ENCODE peak calls at places on chromosomes 12 and 14, in eight cellular contexts. B, Z, Q, U, X, S, K and O are unnamed samples.

GRCh38 chr14:50844397-50844796 is 13.4 kb upstream of the NIN start:
- DNase-seq in U (no peak), B (no peak), S (no peak), X (no peak), Q (peak), K (no peak), Z (no peak), O (no peak)

GRCh38 chr12:114789821-114790220 is 105.8 kb upstream of the TBX3 start:
- DNase-seq in X (no peak), S (no peak), Z (no peak), B (no peak), Q (no peak), K (no peak), U (no peak), O (no peak)

GRCh38 chr12:116528067-116528466 is 31.1 kb upstream of the MAP1LC3B2 start:
- DNase-seq in U (no peak), K (no peak), X (no peak), Z (no peak), B (no peak), S (no peak), Q (peak), O (peak)

GRCh38 chr14:23057757-23058653 is 685 bp upstream of the CDH24 start:
- DNase-seq in S (peak), U (peak), Q (peak), Z (no peak), B (peak), K (peak), X (peak), O (peak)

GRCh38 chr12:120252071-120252906 is 13.2 kb downstream of the PXN start:
- DNase-seq in B (no peak), Z (no peak), X (peak), U (no peak), S (no peak), K (no peak), Q (no peak), O (no peak)

GRCh38 chr14:37253905-37254304 is 56.2 kb downstream of the MIPOL1 start:
- DNase-seq in Q (peak), X (no peak), K (no peak), B (no peak), S (no peak), Z (peak), U (no peak), O (peak)

GRCh38 chr14:92759679-92760523 is 11.5 kb upstream of the LGMN start:
- DNase-seq in Q (no peak), K (no peak), U (no peak), B (no peak), S (no peak), Z (no peak), X (no peak), O (no peak)

GRCh38 chr12:32901553-32901952 is 5.0 kb upstream of the PKP2 start:
- DNase-seq in B (no peak), X (no peak), U (no peak), K (no peak), S (no peak), Q (peak), Z (no peak), O (no peak)

GRCh38 chr14:46580941-46581671 is 70.5 kb downstream of the RPL10L start:
- DNase-seq in U (no peak), K (peak), Z (no peak), B (no peak), S (no peak), X (no peak), Q (peak), O (no peak)

GRCh38 chr12:49548822-49549648 is 10.2 kb downstream of the KCNH3 start:
- DNase-seq in U (no peak), X (no peak), Q (peak), Z (no peak), S (no peak), K (no peak), B (no peak), O (no peak)

GRCh38 chr14:90399541-90400444 is 3.0 kb downstream of the CALM1 start:
- DNase-seq in Z (no peak), Q (peak), K (peak), S (peak), U (peak), X (peak), B (peak), O (peak)
- H3K4me3 ChIP-seq in Z (peak), Q (peak), K (peak), S (peak), U (peak), X (no peak), B (peak), O (peak)

GRCh38 chr14:53401646-53402045 is 248.5 kb upstream of the DDHD1 start:
- DNase-seq in X (no peak), K (no peak), B (no peak), U (no peak), Z (no peak), Q (no peak), S (no peak), O (no peak)

GRCh38 chr14:53399057-53399456 is 245.9 kb upstream of the DDHD1 start:
- DNase-seq in K (no peak), Z (no peak), S (no peak), B (no peak), U (no peak), X (no peak), Q (peak), O (peak)
- TF ChIP-seq CTCF in K (no peak), Z (peak), S (no peak), B (no peak), U (no peak), X (no peak), Q (no peak), O (peak)

DNA sequence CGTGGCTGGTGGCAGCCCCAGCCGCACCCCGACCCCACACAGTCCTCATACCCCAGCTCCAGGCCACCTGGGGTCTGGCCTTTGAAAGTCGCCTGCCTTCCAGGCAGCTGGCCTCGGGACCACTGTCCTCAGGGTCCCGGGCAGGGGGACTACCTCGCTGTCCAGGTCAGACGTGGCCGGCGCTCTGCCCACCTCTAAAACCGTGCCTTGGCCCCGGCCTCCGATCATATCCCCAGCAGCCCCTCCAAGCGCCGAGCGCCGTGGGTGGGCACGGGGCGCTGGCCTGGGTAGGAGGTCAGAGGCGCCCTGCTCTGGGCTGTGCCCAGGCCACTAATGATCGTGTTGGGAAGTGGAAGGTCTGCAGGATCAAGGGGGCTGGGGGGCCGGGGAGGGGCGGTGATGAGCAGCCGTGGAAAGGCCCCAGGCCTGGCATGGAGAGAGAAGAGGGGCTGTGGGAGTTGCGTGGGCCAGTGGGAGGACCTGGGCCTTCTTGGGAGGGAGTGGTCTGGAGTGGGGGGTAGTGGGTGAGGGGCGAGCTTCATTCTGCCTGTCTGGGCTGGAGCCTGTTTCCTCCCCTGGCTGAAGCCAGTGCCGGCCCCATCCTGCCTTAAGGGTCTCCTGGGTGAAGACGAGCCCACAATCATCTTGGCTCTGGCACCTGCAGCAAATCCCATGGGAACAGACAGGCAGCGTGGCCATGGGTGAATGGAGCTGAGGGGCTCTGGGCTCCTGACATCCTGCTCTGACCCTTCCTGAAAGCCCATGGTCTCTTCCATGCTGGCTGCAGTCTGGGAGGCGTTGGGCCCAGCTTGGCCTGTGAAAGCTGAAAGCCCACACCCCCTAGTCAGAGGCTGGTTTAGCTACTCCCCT is 4.9 kb downstream of the TMEM121 start:
- DNase-seq in Q (no peak), Z (no peak), X (no peak), K (no peak), U (no peak), S (no peak), B (no peak), O (no peak)
- H3K4me3 ChIP-seq in Q (no peak), Z (no peak), X (no peak), K (no peak), U (no peak), S (no peak), B (no peak), O (no peak)

GRCh38 chr14:76996563-76997146 is 31.9 kb downstream of the IRF2BPL start:
- DNase-seq in U (no peak), K (no peak), Q (no peak), S (no peak), X (no peak), B (no peak), Z (no peak), O (no peak)

GRCh38 chr14:76995279-76996035 is 33.1 kb downstream of the IRF2BPL start:
- DNase-seq in K (no peak), S (no peak), Q (no peak), B (no peak), X (no peak), U (no peak), Z (no peak), O (no peak)

GRCh38 chr14:77000340-77001235 is 27.9 kb downstream of the IRF2BPL start:
- DNase-seq in B (no peak), S (no peak), X (no peak), U (no peak), Z (no peak), Q (peak), K (no peak), O (peak)

GRCh38 chr14:76997257-76997970 is 31.1 kb downstream of the IRF2BPL start:
- DNase-seq in K (peak), Z (no peak), X (no peak), B (no peak), S (no peak), Q (peak), U (no peak), O (peak)

DNA sequence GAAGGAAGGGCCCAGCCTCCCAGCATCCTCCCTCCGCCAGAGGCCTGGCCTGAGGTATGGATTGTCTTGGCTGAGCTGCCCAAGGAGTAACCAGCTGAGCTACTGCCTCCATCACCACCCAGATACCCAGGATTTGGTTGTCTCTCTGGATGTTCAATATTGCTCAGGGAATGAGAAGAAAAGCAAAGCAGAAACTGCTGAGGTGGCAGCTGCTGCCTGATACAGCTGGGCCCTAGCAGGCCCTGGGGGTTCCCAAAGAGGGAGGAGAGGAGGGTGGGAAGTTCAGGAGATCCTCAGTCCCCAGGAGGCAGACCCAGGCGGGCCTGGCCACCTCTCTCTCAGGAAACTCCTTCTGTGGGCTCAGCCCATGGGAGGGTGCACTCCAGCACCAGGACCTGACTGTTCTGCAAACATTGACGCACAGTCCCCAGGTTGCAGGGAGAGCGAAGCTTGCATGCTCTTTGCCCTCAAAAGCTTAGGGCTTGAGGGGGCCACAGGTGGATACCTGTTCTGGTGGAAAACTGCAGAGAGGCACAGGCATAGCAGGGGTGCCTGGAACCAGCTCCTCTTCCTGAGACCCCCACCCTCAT is 29.6 kb downstream of the IRF2BPL start:
- DNase-seq in Q (no peak), Z (no peak), X (no peak), K (no peak), B (no peak), U (no peak), S (no peak), O (no peak)
- TF ChIP-seq CTCF in Q (no peak), Z (no peak), X (no peak), K (no peak), B (no peak), U (no peak), S (no peak), O (no peak)

GRCh38 chr12:104470521-104470920 is 13.8 kb downstream of the CHST11 start:
- DNase-seq in K (no peak), X (no peak), U (no peak), Q (no peak), Z (no peak), B (no peak), S (no peak), O (no peak)

GRCh38 chr12:104471336-104471735 is 14.6 kb downstream of the CHST11 start:
- DNase-seq in Z (no peak), K (no peak), B (no peak), X (no peak), Q (no peak), U (no peak), S (no peak), O (no peak)

GRCh38 chr12:104475269-104475668 is 18.5 kb downstream of the CHST11 start:
- DNase-seq in S (no peak), K (no peak), U (no peak), Q (no peak), Z (no peak), X (no peak), B (no peak), O (no peak)

GRCh38 chr12:104472748-104473147 is 16.0 kb downstream of the CHST11 start:
- DNase-seq in Z (no peak), K (no peak), U (no peak), S (no peak), B (no peak), Q (no peak), X (no peak), O (no peak)

DNA sequence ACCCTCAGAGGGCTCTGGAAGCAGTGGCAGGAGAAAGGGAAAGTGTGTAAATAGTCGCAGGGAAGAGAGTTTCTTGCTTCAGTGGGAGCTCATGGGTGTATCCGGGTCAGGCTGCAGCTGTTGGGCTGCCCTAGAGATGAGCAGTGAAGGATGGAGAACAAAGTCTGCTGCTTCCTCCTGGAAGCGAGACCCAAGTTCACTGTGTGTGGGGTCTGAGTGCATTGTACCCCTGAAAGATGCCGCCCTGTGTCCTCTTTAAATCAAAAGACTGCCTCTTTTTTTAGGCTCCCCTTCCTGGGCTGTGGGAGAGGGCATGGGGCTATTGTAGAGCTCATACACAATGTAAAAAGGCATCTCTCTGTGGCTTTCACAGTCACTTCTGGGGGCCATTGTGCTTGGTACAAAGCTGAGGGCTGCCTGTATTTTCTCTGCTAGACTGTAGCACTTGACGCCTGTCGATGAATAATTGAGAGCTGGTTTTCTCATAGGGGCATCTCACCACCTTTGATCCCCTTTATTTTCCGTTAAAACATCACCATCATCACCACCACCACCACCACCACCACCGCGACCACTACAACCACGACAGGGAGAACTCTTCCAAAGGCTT is 16.7 kb downstream of the CHST11 start:
- DNase-seq in S (no peak), X (no peak), K (no peak), U (no peak), B (no peak), Z (no peak), Q (no peak), O (no peak)
- H3K4me3 ChIP-seq in S (no peak), X (no peak), K (no peak), U (no peak), B (no peak), Z (no peak), Q (no peak), O (no peak)

GRCh38 chr12:39619660-39620433 is at the start of gene ABCD2:
- DNase-seq in Q (peak), B (peak), X (no peak), Z (peak), K (peak), S (no peak), U (peak), O (peak)
- TF ChIP-seq CTCF in Q (peak), B (peak), X (no peak), Z (no peak), K (peak), S (no peak), U (no peak), O (no peak)

GRCh38 chr12:104482113-104482512 is 25.4 kb downstream of the CHST11 start:
- DNase-seq in Z (no peak), U (no peak), Q (no peak), X (no peak), K (no peak), B (no peak), S (no peak), O (no peak)
- H3K4me3 ChIP-seq in Z (no peak), U (no peak), Q (no peak), X (no peak), K (no peak), B (no peak), S (no peak), O (no peak)